ENCODE peak calls at places on chromosomes 11 and 22, in four cellular contexts. D, H, J and A are unnamed samples.

GRCh38 chr11:107741044-107741823 is 29.4 kb upstream of the SLN start:
- DNase-seq in D (peak; percentile 52), H (no peak), J (peak; percentile 44), A (peak; percentile 44)

GRCh38 chr11:2534957-2535672 is 90.3 kb downstream of the KCNQ1 start:
- DNase-seq in D (no peak), H (no peak), J (no peak), A (no peak)

GRCh38 chr11:73360743-73361369 is 15.3 kb upstream of the RELT start:
- DNase-seq in D (no peak), H (no peak), J (no peak), A (no peak)

GRCh38 chr11:62566247-62566646 is 7.4 kb downstream of the EEF1G start:
- DNase-seq in D (no peak), H (no peak), J (no peak), A (no peak)

GRCh38 chr22:31477329-31477728 is 12.3 kb downstream of the EIF4ENIF1 start:
- DNase-seq in D (no peak), H (no peak), J (no peak), A (no peak)

GRCh38 chr11:124578761-124579160 is 9.0 kb downstream of the OR8A1 start:
- DNase-seq in D (no peak), H (no peak), J (no peak), A (no peak)

GRCh38 chr11:36512016-36512415 is 1.9 kb upstream of the TRAF6 start:
- DNase-seq in D (no peak), H (no peak), J (peak; percentile 27), A (peak; percentile 34)

GRCh38 chr22:47260551-47260950 is 498.1 kb downstream of the TBC1D22A start:
- DNase-seq in D (no peak), H (no peak), J (no peak), A (no peak)

GRCh38 chr11:73950869-73951710 is at the start of gene DNAJB13:
- DNase-seq in D (peak; percentile 45), H (peak; percentile 17), J (peak; percentile 60), A (peak; percentile 56)

GRCh38 chr11:104892723-104893511 is 5.3 kb downstream of the CASP12 start:
- DNase-seq in D (peak; percentile 39), H (no peak), J (peak; percentile 75), A (peak; percentile 69)

GRCh38 chr11:107743161-107743560 is 31.3 kb upstream of the SLN start:
- DNase-seq in D (no peak), H (no peak), J (no peak), A (no peak)

GRCh38 chr11:133833101-133833898 is 12.0 kb downstream of the SPATA19 start:
- DNase-seq in D (no peak), H (no peak), J (no peak), A (no peak)

GRCh38 chr11:38680166-38680565 is 2082.1 kb upstream of the RAG2 start:
- DNase-seq in D (no peak), H (no peak), J (no peak), A (no peak)

GRCh38 chr11:15653191-15653590 is 538.5 kb downstream of the INSC start:
- DNase-seq in D (no peak), H (no peak), J (no peak), A (no peak)

GRCh38 chr11:76657139-76657823 is 13.3 kb downstream of the LRRC32 start:
- DNase-seq in D (no peak), H (no peak), J (no peak), A (no peak)

GRCh38 chr11:78050964-78051831 is 12.5 kb upstream of the THRSP start:
- DNase-seq in D (peak; percentile 32), H (no peak), J (peak; percentile 80), A (peak; percentile 60)

GRCh38 chr11:66317766-66318575 is 1.1 kb upstream of the CD248 start:
- DNase-seq in D (peak; percentile 98), H (no peak), J (peak; percentile 94), A (peak; percentile 75)

GRCh38 chr11:953513-953912 is 27.8 kb downstream of the AP2A2 start:
- DNase-seq in D (no peak), H (no peak), J (no peak), A (no peak)

GRCh38 chr11:19642185-19642591 is 70.4 kb upstream of the NAV2 start:
- DNase-seq in D (no peak), H (no peak), J (no peak), A (no peak)

GRCh38 chr11:64053699-64054098 is 18.0 kb downstream of the FLRT1 start:
- DNase-seq in D (no peak), H (no peak), J (peak; percentile 2), A (peak; percentile 5)

GRCh38 chr11:73889019-73889418 is 12.2 kb downstream of the PAAF1 start:
- DNase-seq in D (peak; percentile 66), H (no peak), J (peak; percentile 37), A (no peak)

GRCh38 chr22:47329727-47330653 is 567.5 kb downstream of the TBC1D22A start:
- DNase-seq in D (no peak), H (no peak), J (no peak), A (no peak)

GRCh38 chr22:22219140-22219996 is 25.2 kb upstream of the VPREB1 start:
- DNase-seq in D (no peak), H (peak; percentile 18), J (no peak), A (no peak)

GRCh38 chr22:45603631-45604030 is 68.0 kb upstream of the ATXN10 start:
- DNase-seq in D (no peak), H (no peak), J (no peak), A (no peak)

GRCh38 chr11:61536676-61537270 is 28.2 kb downstream of the LRRC10B start:
- DNase-seq in D (no peak), H (no peak), J (no peak), A (no peak)

GRCh38 chr22:18012528-18012927 is 11.8 kb downstream of the MICAL3 start:
- DNase-seq in D (no peak), H (no peak), J (peak; percentile 62), A (no peak)

GRCh38 chr11:8101421-8101820 is 20.4 kb downstream of the TUB start:
- DNase-seq in D (no peak), H (no peak), J (no peak), A (no peak)

GRCh38 chr11:17979770-17980371 is 33.0 kb downstream of the SERGEF start:
- DNase-seq in D (peak; percentile 19), H (no peak), J (peak; percentile 5), A (no peak)

DNA sequence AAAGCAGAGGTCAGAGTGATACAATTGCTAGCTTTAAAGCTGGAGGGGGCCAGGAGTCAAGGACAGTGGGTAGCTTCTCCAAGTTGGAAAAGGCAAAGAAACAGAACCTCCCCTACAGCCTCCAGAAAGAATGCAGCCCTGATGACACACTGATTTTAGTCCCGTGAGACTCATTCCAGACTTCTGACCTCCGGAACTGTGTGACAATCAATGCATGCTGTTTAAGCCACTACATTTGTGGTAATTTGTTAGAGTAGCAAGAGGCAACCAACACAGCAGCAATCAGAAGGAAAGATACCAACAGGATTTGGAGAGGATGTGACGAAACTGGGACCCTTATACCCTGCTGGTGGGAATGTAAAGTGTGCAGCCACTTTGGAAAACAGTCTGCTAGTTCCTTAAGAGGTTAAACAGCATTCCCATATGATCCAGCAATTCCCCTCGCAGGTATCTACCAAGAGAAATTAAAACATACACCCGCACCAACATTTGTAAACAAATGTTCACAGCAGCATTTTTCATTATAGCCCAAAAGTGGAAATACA is 66.7 kb downstream of the DSCAML1 start:
- DNase-seq in D (no peak), H (no peak), J (no peak), A (peak; percentile 5)
- H3K4me3 ChIP-seq in D (no peak overlapping the region), H (no peak overlapping the region), J (no peak overlapping the region), A (no peak overlapping the region)

GRCh38 chr11:46100670-46101069 is 20.6 kb downstream of the PHF21A start:
- DNase-seq in D (no peak), H (no peak), J (no peak), A (no peak)

GRCh38 chr11:46102843-46103242 is 18.4 kb downstream of the PHF21A start:
- DNase-seq in D (no peak), H (no peak), J (no peak), A (no peak)

GRCh38 chr11:46105902-46106301 is 15.4 kb downstream of the PHF21A start:
- DNase-seq in D (no peak), H (no peak), J (no peak), A (no peak)

GRCh38 chr11:46105134-46105628 is 16.1 kb downstream of the PHF21A start:
- DNase-seq in D (no peak), H (no peak), J (no peak), A (no peak)

DNA sequence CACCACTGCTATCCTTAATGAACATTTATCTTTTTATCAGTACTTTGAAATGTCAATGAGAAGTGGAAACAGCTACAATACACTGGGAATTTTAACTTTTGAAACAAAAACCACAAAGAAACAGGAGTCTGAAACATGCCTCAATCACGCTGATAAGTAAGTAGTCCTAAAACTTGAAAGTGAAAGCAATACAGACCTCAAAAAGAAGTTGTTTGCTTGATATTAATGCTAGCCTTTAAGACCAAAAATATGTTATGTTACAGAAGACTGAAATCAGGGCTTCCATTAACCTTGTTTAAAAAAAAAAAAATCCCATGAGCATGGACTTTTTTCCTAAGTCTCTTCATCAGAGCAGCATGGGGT is 21.3 kb downstream of the PHF21A start:
- DNase-seq in D (peak; percentile 56), H (no peak), J (peak; percentile 41), A (no peak)
- H3K27ac ChIP-seq in D (peak overlapping the region; percentile 70), H (no peak overlapping the region), J (no peak overlapping the region), A (peak overlapping the region; percentile 0)

DNA sequence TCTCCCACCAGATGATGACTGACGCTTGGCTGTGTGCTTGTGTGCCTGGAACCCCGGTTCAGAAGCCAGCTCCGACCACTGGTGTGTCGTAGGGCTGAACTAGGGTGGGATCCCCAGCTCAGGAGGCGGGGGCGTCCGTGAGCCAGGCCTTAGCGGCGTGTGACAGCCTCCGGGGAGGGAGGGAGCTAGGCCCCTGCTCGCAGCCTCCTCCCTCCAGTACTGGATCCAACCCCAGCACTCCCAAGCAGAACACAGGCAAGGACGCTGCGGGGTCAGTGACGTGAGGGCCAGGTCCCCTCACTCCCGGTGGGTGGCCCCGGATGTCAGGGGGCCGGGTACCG is 410 bp downstream of the PMM1 start:
- DNase-seq in D (no peak), H (peak; percentile 43), J (no peak), A (no peak)
- TF ChIP-seq CTCF in D (no peak), H (no peak), J (no peak), A (no peak)

GRCh38 chr11:26569646-26570045 is 2.4 kb downstream of the MUC15 start:
- DNase-seq in D (no peak), H (no peak), J (no peak), A (no peak)
- H3K4me3 ChIP-seq in D (no peak overlapping the region), H (no peak overlapping the region), J (no peak overlapping the region), A (no peak overlapping the region)

GRCh38 chr22:39815882-39816395 is 77.6 kb downstream of the ENTHD1 start:
- DNase-seq in D (peak; percentile 39), H (no peak), J (no peak), A (no peak)
- H3K27ac ChIP-seq in D (no peak overlapping the region), H (no peak overlapping the region), J (no peak overlapping the region), A (no peak overlapping the region)

GRCh38 chr11:31997955-31998354 is 92.9 kb upstream of the RCN1 start:
- DNase-seq in D (no peak), H (no peak), J (no peak), A (no peak)
- TF ChIP-seq CTCF in D (no peak), H (no peak), J (no peak), A (no peak)

GRCh38 chr11:67420646-67421420 is 5.4 kb downstream of the CARNS1 start:
- DNase-seq in D (peak; percentile 82), H (peak; percentile 95), J (peak; percentile 80), A (peak; percentile 88)

GRCh38 chr11:67421421-67422031 is 6.0 kb downstream of the CARNS1 start:
- DNase-seq in D (no peak), H (no peak), J (no peak), A (no peak)

GRCh38 chr11:67420147-67420645 is 4.7 kb downstream of the CARNS1 start:
- DNase-seq in D (no peak), H (no peak), J (no peak), A (no peak)

GRCh38 chr11:67418476-67419281 is 3.2 kb downstream of the CARNS1 start:
- DNase-seq in D (no peak), H (peak; percentile 47), J (no peak), A (no peak)

GRCh38 chr11:67419330-67420049 is 4.0 kb downstream of the CARNS1 start:
- DNase-seq in D (no peak), H (no peak), J (no peak), A (no peak)
- H3K4me3 ChIP-seq in D (no peak overlapping the region), H (no peak overlapping the region), J (no peak overlapping the region), A (no peak overlapping the region)